ENCODE peak calls at places on chromosome 4, in six cellular contexts. N is stomach, M is RWPE1, R is cardiac muscle cell, V is NCI-H1105 treated with DMSO at 0.1 percent for 48 hours, K is non-pigmented ciliary epithelial cell. G is an unnamed sample.

GRCh38 chr4:76198411-76199237 is 15.0 kb downstream of the SCARB2 start:
- DNase-seq in N (peak), M (peak), R (peak), V (peak), K (peak), G (peak)

GRCh38 chr4:113905301-113905700 is 74.1 kb downstream of the ARSJ start:
- DNase-seq in N (no peak), M (no peak), R (peak), V (no peak), K (no peak), G (no peak)

GRCh38 chr4:3297066-3297859 is 4.4 kb downstream of the RGS12 start:
- DNase-seq in N (peak), M (no peak), R (no peak), V (no peak), K (no peak), G (no peak)

GRCh38 chr4:70940134-70940533 is 38.0 kb downstream of the MOB1B start:
- DNase-seq in N (no peak), M (no peak), R (no peak), V (no peak), K (no peak), G (no peak)

GRCh38 chr4:127732623-127733199 is 2.5 kb downstream of the SLC25A31 start:
- DNase-seq in N (no peak), M (peak), R (peak), V (peak), K (peak), G (peak)

GRCh38 chr4:142231787-142232186 is 595.4 kb downstream of the IL15 start:
- DNase-seq in N (no peak), M (no peak), R (no peak), V (no peak), K (no peak), G (no peak)

GRCh38 chr4:7902101-7902553 is 37.5 kb downstream of the AFAP1 start:
- DNase-seq in N (no peak), M (no peak), R (no peak), V (peak), K (no peak), G (no peak)

GRCh38 chr4:1249731-1250526 is 999 bp upstream of the CTBP1 start:
- DNase-seq in N (no peak), M (no peak), R (peak), V (no peak), K (no peak), G (peak)

GRCh38 chr4:150217192-150217591 is 138.9 kb downstream of the DCLK2 start:
- DNase-seq in N (no peak), M (peak), R (peak), V (peak), K (peak), G (no peak)

GRCh38 chr4:141642711-141643110 is 6.3 kb downstream of the IL15 start:
- DNase-seq in N (no peak), M (peak), R (no peak), V (no peak), K (no peak), G (no peak)

GRCh38 chr4:70709551-70710080 is 12.1 kb upstream of the RUFY3 start:
- DNase-seq in N (no peak), M (no peak), R (no peak), V (no peak), K (no peak), G (no peak)

GRCh38 chr4:39638358-39639239 is at the start of gene SMIM14:
- DNase-seq in N (peak), M (peak), R (peak), V (peak), K (peak), G (peak)

GRCh38 chr4:8323947-8324555 is 54.5 kb downstream of the HTRA3 start:
- DNase-seq in N (peak), M (no peak), R (no peak), V (no peak), K (no peak), G (no peak)

GRCh38 chr4:20393486-20394100 is 141.9 kb downstream of the SLIT2 start:
- DNase-seq in N (no peak), M (no peak), R (no peak), V (no peak), K (no peak), G (no peak)

GRCh38 chr4:3302164-3302785 is 9.5 kb downstream of the RGS12 start:
- DNase-seq in N (peak), M (no peak), R (no peak), V (no peak), K (no peak), G (peak)

GRCh38 chr4:77465271-77465670 is 140.3 kb upstream of the CXCL13 start:
- DNase-seq in N (peak), M (peak), R (peak), V (no peak), K (no peak), G (peak)

GRCh38 chr4:80265571-80266266 is 745 bp upstream of the FGF5 start:
- DNase-seq in N (no peak), M (peak), R (peak), V (peak), K (no peak), G (no peak)

GRCh38 chr4:74814052-74814451 is 19.7 kb upstream of the BTC start:
- DNase-seq in N (no peak), M (no peak), R (no peak), V (no peak), K (no peak), G (no peak)

GRCh38 chr4:10951306-10951705 is 266.7 kb upstream of the CLNK start:
- DNase-seq in N (no peak), M (no peak), R (no peak), V (no peak), K (no peak), G (no peak)

GRCh38 chr4:18536420-18536819 is 514.9 kb upstream of the LCORL start:
- DNase-seq in N (no peak), M (no peak), R (no peak), V (no peak), K (no peak), G (no peak)

GRCh38 chr4:187149229-187149628 is 425.6 kb upstream of the FAT1 start:
- DNase-seq in N (no peak), M (no peak), R (no peak), V (no peak), K (no peak), G (no peak)

GRCh38 chr4:2686379-2687265 is 69.5 kb downstream of the TNIP2 start:
- DNase-seq in N (no peak), M (no peak), R (no peak), V (no peak), K (no peak), G (no peak)

GRCh38 chr4:185359767-185360446 is 35.8 kb downstream of the LRP2BP start:
- DNase-seq in N (no peak), M (no peak), R (peak), V (no peak), K (peak), G (no peak)

G was measured in mucosa of descending colon.